ENCODE peak calls at places on chromosomes 13 and 19, in four cellular contexts. One of them, this sample, is unnamed.

GRCh38 chr19:40908981-40909380 is 26.9 kb upstream of the CYP2A7 start:
- DNase-seq in activated naive CD8-positive, alpha-beta T cell treated with anti-CD3 and anti-CD28 coated beads, Interleukin-2, amount 50 U/mL, for 24 hours: no peak
- DNase-seq in AG04450: no peak
- DNase-seq in ACHN: no peak
- DNase-seq in this sample: no peak

GRCh38 chr13:50731400-50731799 is 112.1 kb downstream of the DLEU7 start:
- DNase-seq in activated naive CD8-positive, alpha-beta T cell treated with anti-CD3 and anti-CD28 coated beads, Interleukin-2, amount 50 U/mL, for 24 hours: no peak
- DNase-seq in AG04450: no peak
- DNase-seq in ACHN: no peak
- DNase-seq in this sample: peak; percentile 45

GRCh38 chr19:47095707-47096704 is 17.6 kb downstream of the ZC3H4 start:
- DNase-seq in activated naive CD8-positive, alpha-beta T cell treated with anti-CD3 and anti-CD28 coated beads, Interleukin-2, amount 50 U/mL, for 24 hours: no peak
- DNase-seq in AG04450: no peak
- DNase-seq in ACHN: no peak
- DNase-seq in this sample: peak; percentile 99

GRCh38 chr19:28715157-28715556 is 497.8 kb downstream of the UQCRFS1 start:
- DNase-seq in activated naive CD8-positive, alpha-beta T cell treated with anti-CD3 and anti-CD28 coated beads, Interleukin-2, amount 50 U/mL, for 24 hours: no peak
- DNase-seq in AG04450: no peak
- DNase-seq in ACHN: no peak
- DNase-seq in this sample: no peak

GRCh38 chr19:16425019-16425418 is 46.8 kb downstream of the EPS15L1 start:
- DNase-seq in activated naive CD8-positive, alpha-beta T cell treated with anti-CD3 and anti-CD28 coated beads, Interleukin-2, amount 50 U/mL, for 24 hours: no peak
- DNase-seq in AG04450: no peak
- DNase-seq in ACHN: no peak
- DNase-seq in this sample: no peak

GRCh38 chr13:48853381-48854102 is 122.2 kb upstream of the FNDC3A start:
- DNase-seq in activated naive CD8-positive, alpha-beta T cell treated with anti-CD3 and anti-CD28 coated beads, Interleukin-2, amount 50 U/mL, for 24 hours: peak; percentile 34
- DNase-seq in AG04450: no peak
- DNase-seq in ACHN: no peak
- DNase-seq in this sample: peak; percentile 27

GRCh38 chr19:13634658-13635057 is 128.4 kb upstream of the CACNA1A start:
- DNase-seq in activated naive CD8-positive, alpha-beta T cell treated with anti-CD3 and anti-CD28 coated beads, Interleukin-2, amount 50 U/mL, for 24 hours: no peak
- DNase-seq in AG04450: no peak
- DNase-seq in ACHN: no peak
- DNase-seq in this sample: no peak

GRCh38 chr13:52846567-52847321 is 1.7 kb downstream of the PCDH8 start:
- DNase-seq in activated naive CD8-positive, alpha-beta T cell treated with anti-CD3 and anti-CD28 coated beads, Interleukin-2, amount 50 U/mL, for 24 hours: peak; percentile 51
- DNase-seq in AG04450: no peak
- DNase-seq in ACHN: no peak
- DNase-seq in this sample: no peak

GRCh38 chr19:10074153-10074552 is 12.0 kb upstream of the SHFL start:
- DNase-seq in activated naive CD8-positive, alpha-beta T cell treated with anti-CD3 and anti-CD28 coated beads, Interleukin-2, amount 50 U/mL, for 24 hours: peak; percentile 50
- DNase-seq in AG04450: no peak
- DNase-seq in ACHN: peak; percentile 25
- DNase-seq in this sample: peak; percentile 62

GRCh38 chr13:44106231-44107152 is 226.8 kb downstream of the LACC1 start:
- DNase-seq in activated naive CD8-positive, alpha-beta T cell treated with anti-CD3 and anti-CD28 coated beads, Interleukin-2, amount 50 U/mL, for 24 hours: no peak
- DNase-seq in AG04450: no peak
- DNase-seq in ACHN: no peak
- DNase-seq in this sample: peak; percentile 4

GRCh38 chr13:40968416-40969000 is 50.6 kb downstream of the ELF1 start:
- DNase-seq in activated naive CD8-positive, alpha-beta T cell treated with anti-CD3 and anti-CD28 coated beads, Interleukin-2, amount 50 U/mL, for 24 hours: no peak
- DNase-seq in AG04450: no peak
- DNase-seq in ACHN: no peak
- DNase-seq in this sample: no peak

GRCh38 chr13:66312312-66313087 is 917.6 kb downstream of the PCDH9 start:
- DNase-seq in activated naive CD8-positive, alpha-beta T cell treated with anti-CD3 and anti-CD28 coated beads, Interleukin-2, amount 50 U/mL, for 24 hours: no peak
- DNase-seq in AG04450: peak; percentile 4
- DNase-seq in ACHN: no peak
- DNase-seq in this sample: peak; percentile 33

GRCh38 chr13:109989686-109990085 is 203.3 kb upstream of the IRS2 start:
- DNase-seq in activated naive CD8-positive, alpha-beta T cell treated with anti-CD3 and anti-CD28 coated beads, Interleukin-2, amount 50 U/mL, for 24 hours: no peak
- DNase-seq in AG04450: no peak
- DNase-seq in ACHN: no peak
- DNase-seq in this sample: no peak

GRCh38 chr13:38685974-38686571 is 804 bp upstream of the FREM2 start:
- DNase-seq in activated naive CD8-positive, alpha-beta T cell treated with anti-CD3 and anti-CD28 coated beads, Interleukin-2, amount 50 U/mL, for 24 hours: no peak
- DNase-seq in AG04450: no peak
- DNase-seq in ACHN: peak; percentile 51
- DNase-seq in this sample: no peak

GRCh38 chr19:43148233-43148632 is 38.1 kb downstream of the PSG5 start:
- DNase-seq in activated naive CD8-positive, alpha-beta T cell treated with anti-CD3 and anti-CD28 coated beads, Interleukin-2, amount 50 U/mL, for 24 hours: no peak
- DNase-seq in AG04450: peak; percentile 69
- DNase-seq in ACHN: no peak
- DNase-seq in this sample: no peak

GRCh38 chr13:50712469-50712868 is 131.0 kb downstream of the DLEU7 start:
- DNase-seq in activated naive CD8-positive, alpha-beta T cell treated with anti-CD3 and anti-CD28 coated beads, Interleukin-2, amount 50 U/mL, for 24 hours: no peak
- DNase-seq in AG04450: no peak
- DNase-seq in ACHN: no peak
- DNase-seq in this sample: no peak

GRCh38 chr13:19618925-19619324 is 14.5 kb upstream of the MPHOSPH8 start:
- DNase-seq in activated naive CD8-positive, alpha-beta T cell treated with anti-CD3 and anti-CD28 coated beads, Interleukin-2, amount 50 U/mL, for 24 hours: peak; percentile 18
- DNase-seq in AG04450: no peak
- DNase-seq in ACHN: peak; percentile 51
- DNase-seq in this sample: no peak

GRCh38 chr13:39415403-39415802 is 187.6 kb downstream of the LHFPL6 start:
- DNase-seq in activated naive CD8-positive, alpha-beta T cell treated with anti-CD3 and anti-CD28 coated beads, Interleukin-2, amount 50 U/mL, for 24 hours: no peak
- DNase-seq in AG04450: no peak
- DNase-seq in ACHN: peak; percentile 57
- DNase-seq in this sample: no peak